ENCODE peak calls at places on chromosomes 16 and 17, in six cellular contexts. V is MM.1S; A is effector memory CD4-positive, alpha-beta T cell; J is lung; I is A549; E is PC-3. C is an unnamed sample.

GRCh38 chr17:10772425-10773380 is 31.2 kb downstream of the TMEM238L start:
- DNase-seq in V (peak; percentile 45), A (no peak), J (no peak), I (peak; percentile 64), E (peak; percentile 83), C (no peak)

GRCh38 chr16:10744370-10745030 is 858 bp downstream of the NUBP1 start:
- DNase-seq in V (peak; percentile 48), A (no peak), J (no peak), I (no peak), E (no peak), C (no peak)

GRCh38 chr16:35754391-35755369 is 2295.3 kb downstream of the TP53TG3F start:
- DNase-seq in V (no peak), A (no peak), J (peak; percentile 24), I (no peak), E (no peak), C (no peak)

GRCh38 chr17:37138726-37139125 is 190.0 kb downstream of the AATF start:
- DNase-seq in V (no peak), A (no peak), J (no peak), I (no peak), E (no peak), C (no peak)

GRCh38 chr17:77002103-77003045 is 134.2 kb downstream of the MGAT5B start:
- DNase-seq in V (no peak), A (no peak), J (no peak), I (peak; percentile 100), E (peak; percentile 99), C (no peak)

GRCh38 chr16:65618335-65618734 is 496.5 kb upstream of the CDH11 start:
- DNase-seq in V (peak; percentile 43), A (no peak), J (no peak), I (no peak), E (no peak), C (no peak)

GRCh38 chr17:45129940-45130639 is 2.2 kb downstream of the PLCD3 start:
- DNase-seq in V (no peak), A (no peak), J (no peak), I (peak; percentile 67), E (peak; percentile 59), C (no peak)

GRCh38 chr17:45923511-45924268 is 29.3 kb downstream of the MAPT start:
- DNase-seq in V (no peak), A (no peak), J (no peak), I (no peak), E (no peak), C (no peak)

GRCh38 chr16:5041604-5042133 is 7.9 kb upstream of the NAGPA start:
- DNase-seq in V (peak; percentile 90), A (no peak), J (no peak), I (no peak), E (peak; percentile 68), C (no peak)

GRCh38 chr16:11497851-11498289 is 88.8 kb downstream of the LITAF start:
- DNase-seq in V (no peak), A (no peak), J (no peak), I (peak; percentile 81), E (no peak), C (no peak)

GRCh38 chr17:42247734-42248133 is 28.5 kb downstream of the STAT5B start:
- DNase-seq in V (no peak), A (no peak), J (no peak), I (peak; percentile 63), E (no peak), C (no peak)

GRCh38 chr16:57446530-57447141 is 549 bp downstream of the CIAPIN1 start:
- DNase-seq in V (peak; percentile 28), A (no peak), J (peak; percentile 39), I (peak; percentile 29), E (peak; percentile 16), C (no peak)

GRCh38 chr17:42969006-42969581 is 4.8 kb upstream of the AARSD1 start:
- DNase-seq in V (no peak), A (no peak), J (no peak), I (no peak), E (no peak), C (no peak)

GRCh38 chr17:49694847-49695697 is 12.7 kb downstream of the SLC35B1 start:
- DNase-seq in V (peak; percentile 43), A (peak; percentile 34), J (peak; percentile 55), I (peak; percentile 33), E (peak; percentile 66), C (no peak)

GRCh38 chr16:84375773-84376172 is 7.4 kb downstream of the ATP2C2 start:
- DNase-seq in V (no peak), A (no peak), J (no peak), I (no peak), E (no peak), C (no peak)

GRCh38 chr16:7013990-7014389 is 318.7 kb upstream of the RBFOX1 start:
- DNase-seq in V (peak; percentile 19), A (no peak), J (no peak), I (no peak), E (peak; percentile 5), C (no peak)

GRCh38 chr17:11999715-12000114 is 2.4 kb upstream of the ZNF18 start:
- DNase-seq in V (no peak), A (no peak), J (no peak), I (no peak), E (no peak), C (no peak)

GRCh38 chr17:71363661-71364060 is 757.2 kb upstream of the SOX9 start:
- DNase-seq in V (no peak), A (no peak), J (no peak), I (no peak), E (no peak), C (no peak)

GRCh38 chr17:55157165-55157564 is 107.6 kb upstream of the HLF start:
- DNase-seq in V (no peak), A (no peak), J (no peak), I (no peak), E (peak; percentile 34), C (no peak)

GRCh38 chr16:3003582-3004270 is 9.0 kb upstream of the CLDN9 start:
- DNase-seq in V (peak; percentile 99), A (peak; percentile 94), J (peak; percentile 97), I (peak; percentile 100), E (peak; percentile 97), C (peak; percentile 91)

GRCh38 chr17:17494499-17495447 is 1.4 kb downstream of the RASD1 start:
- DNase-seq in V (peak; percentile 35), A (no peak), J (peak; percentile 44), I (no peak), E (peak; percentile 60), C (no peak)

GRCh38 chr17:73901661-73902415 is 257.6 kb upstream of the SDK2 start:
- DNase-seq in V (no peak), A (no peak), J (peak; percentile 61), I (no peak), E (no peak), C (no peak)

GRCh38 chr17:82177276-82177675 is 35.4 kb downstream of the CCDC57 start:
- DNase-seq in V (no peak), A (no peak), J (no peak), I (no peak), E (no peak), C (no peak)

GRCh38 chr16:74558873-74559272 is 48.0 kb downstream of the GLG1 start:
- DNase-seq in V (no peak), A (no peak), J (no peak), I (no peak), E (no peak), C (no peak)
- H3K4me1 ChIP-seq in V (no peaks in the 10 kb centered on the region), A (peaks cover 12% of the 10 kb centered on the region), J (peaks cover 21% of the 10 kb centered on the region), I (peaks cover 13% of the 10 kb centered on the region), E (peaks cover 3% of the 10 kb centered on the region), C (peaks cover 3% of the 10 kb centered on the region)

GRCh38 chr16:54284931-54285413 is 1.6 kb downstream of the IRX3 start:
- DNase-seq in V (no peak), A (no peak), J (no peak), I (peak; percentile 18), E (no peak), C (no peak)
- H3K4me3 ChIP-seq in V (no peak overlapping the region), A (no peak overlapping the region), J (peak overlapping the region; percentile 56), I (peak overlapping the region; percentile 80), E (no peak overlapping the region), C (peak overlapping the region; percentile 75)

GRCh38 chr17:39666601-39667261 is 1.5 kb upstream of the PNMT start:
- DNase-seq in V (no peak), A (no peak), J (no peak), I (peak; percentile 35), E (no peak), C (no peak)
- H3K4me1 ChIP-seq in V (no peaks in the 10 kb centered on the region), A (peaks cover 17% of the 10 kb centered on the region), J (no peaks in the 10 kb centered on the region), I (peaks cover 61% of the 10 kb centered on the region), E (peaks cover 4% of the 10 kb centered on the region), C (peaks cover 42% of the 10 kb centered on the region)

DNA sequence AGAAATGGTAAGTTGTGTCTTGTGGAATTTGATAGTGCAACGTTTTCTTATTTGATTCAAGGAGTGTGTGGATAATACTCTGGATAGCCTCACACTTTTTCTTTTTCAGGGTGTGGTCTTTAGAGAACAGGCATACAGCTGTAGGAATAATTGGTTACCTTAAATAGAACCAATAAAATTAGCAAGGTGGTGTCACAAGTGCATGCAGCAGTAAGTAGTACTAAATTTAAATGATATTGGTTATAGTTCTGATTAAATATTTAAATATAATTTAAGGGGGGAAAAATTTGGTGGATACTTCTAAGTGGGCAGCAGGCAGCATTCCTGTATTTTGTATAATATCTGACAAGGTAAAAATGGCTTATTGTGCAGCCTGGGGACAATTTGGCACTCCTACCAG is 3.7 kb downstream of the HAPSTR1 start:
- DNase-seq in V (no peak), A (no peak), J (no peak), I (no peak), E (no peak), C (no peak)
- H3K4me3 ChIP-seq in V (peak overlapping the region; percentile 74), A (peak overlapping the region; percentile 92), J (no peak overlapping the region), I (peak overlapping the region; percentile 89), E (peak overlapping the region; percentile 92), C (peak overlapping the region; percentile 86)

GRCh38 chr16:67426950-67427349 is 4.0 kb upstream of the HSD11B2 start:
- DNase-seq in V (no peak), A (no peak), J (no peak), I (no peak), E (no peak), C (no peak)
- H3K4me1 ChIP-seq in V (no peaks in the 10 kb centered on the region), A (peaks cover 6% of the 10 kb centered on the region), J (no peaks in the 10 kb centered on the region), I (peaks cover 9% of the 10 kb centered on the region), E (peaks cover 3% of the 10 kb centered on the region), C (peaks cover 22% of the 10 kb centered on the region)

GRCh38 chr17:1870592-1870991 is 40.8 kb downstream of the RPA1 start:
- DNase-seq in V (peak; percentile 14), A (no peak), J (no peak), I (no peak), E (no peak), C (no peak)
- H3K4me3 ChIP-seq in V (no peak overlapping the region), A (no peak overlapping the region), J (no peak overlapping the region), I (no peak overlapping the region), E (no peak overlapping the region), C (no peak overlapping the region)

GRCh38 chr17:4023220-4023619 is 59.0 kb upstream of the ATP2A3 start:
- DNase-seq in V (no peak), A (no peak), J (no peak), I (no peak), E (no peak), C (no peak)
- H3K4me1 ChIP-seq in V (peaks cover 12% of the 10 kb centered on the region), A (no peaks in the 10 kb centered on the region), J (no peaks in the 10 kb centered on the region), I (no peaks in the 10 kb centered on the region), E (no peaks in the 10 kb centered on the region), C (no peaks in the 10 kb centered on the region)

DNA sequence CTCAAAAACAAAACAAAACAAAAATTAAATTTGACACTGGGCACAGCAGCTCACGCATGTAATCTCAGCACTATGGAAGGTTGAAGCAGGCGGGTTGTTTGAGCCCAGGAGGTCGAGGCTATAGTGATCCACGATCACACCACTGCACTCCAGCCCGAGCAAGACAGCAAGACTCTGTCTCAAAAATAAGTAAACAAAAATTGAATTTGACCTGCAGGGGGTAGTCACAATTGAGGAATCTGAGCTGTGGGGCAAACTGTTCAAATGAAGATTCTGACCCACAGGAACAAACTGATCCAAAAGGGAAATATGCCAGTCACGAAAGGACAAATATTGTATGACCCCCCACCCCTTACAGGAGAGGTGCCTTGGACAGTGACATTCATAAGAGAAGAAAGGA is 29.8 kb downstream of the ANKRD11 start:
- DNase-seq in V (no peak), A (no peak), J (no peak), I (no peak), E (no peak), C (no peak)
- H3K4me3 ChIP-seq in V (no peak overlapping the region), A (no peak overlapping the region), J (no peak overlapping the region), I (no peak overlapping the region), E (no peak overlapping the region), C (no peak overlapping the region)